ENCODE peak calls at places on chromosomes 13 and 19, in nine cellular contexts. W is lower leg skin, M is upper lobe of left lung, X is stomach, D is esophagus squamous epithelium, L is uterus, N is testis, Z is HCT116, E is K562. V is an unnamed sample.

GRCh38 chr19:40815223-40815622 is 16.2 kb downstream of the EGLN2 start:
- DNase-seq in W (no peak), M (no peak), X (no peak), D (no peak), L (no peak), N (no peak), Z (no peak), E (no peak), V (peak; percentile 3)

GRCh38 chr19:16470541-16470910 is 1.2 kb downstream of the EPS15L1 start:
- DNase-seq in W (no peak), M (no peak), X (no peak), D (no peak), L (no peak), N (no peak), Z (no peak), E (no peak), V (no peak)

GRCh38 chr13:99150575-99151370 is 49.9 kb upstream of the UBAC2 start:
- DNase-seq in W (no peak), M (no peak), X (no peak), D (no peak), L (no peak), N (no peak), Z (no peak), E (no peak), V (no peak)

GRCh38 chr19:38617283-38617763 is 430 bp downstream of the MAP4K1 start:
- DNase-seq in W (no peak), M (no peak), X (no peak), D (no peak), L (no peak), N (no peak), Z (no peak), E (no peak), V (no peak)

GRCh38 chr19:34330116-34330515 is 34.9 kb upstream of the GPI start:
- DNase-seq in W (no peak), M (no peak), X (no peak), D (no peak), L (no peak), N (no peak), Z (no peak), E (no peak), V (no peak)

GRCh38 chr19:49473868-49474544 is at the start of gene FLT3LG:
- DNase-seq in W (no peak), M (peak; percentile 82), X (peak; percentile 79), D (no peak), L (peak; percentile 80), N (peak; percentile 66), Z (no peak), E (peak; percentile 91), V (peak; percentile 69)

GRCh38 chr19:5228932-5229777 is 111.5 kb downstream of the PTPRS start:
- DNase-seq in W (no peak), M (no peak), X (no peak), D (no peak), L (peak; percentile 47), N (peak; percentile 18), Z (no peak), E (no peak), V (peak; percentile 19)

GRCh38 chr19:55146078-55146647 is 2.8 kb downstream of the TNNT1 start:
- DNase-seq in W (no peak), M (no peak), X (no peak), D (no peak), L (no peak), N (no peak), Z (peak; percentile 64), E (peak; percentile 91), V (no peak)

GRCh38 chr19:11382898-11383705 is 1.0 kb downstream of the EPOR start:
- DNase-seq in W (no peak), M (peak; percentile 81), X (peak; percentile 71), D (no peak), L (no peak), N (peak; percentile 57), Z (peak; percentile 60), E (peak; percentile 89), V (peak; percentile 63)

GRCh38 chr13:44096906-44097305 is 217.2 kb downstream of the LACC1 start:
- DNase-seq in W (no peak), M (no peak), X (no peak), D (no peak), L (no peak), N (no peak), Z (no peak), E (no peak), V (no peak)

GRCh38 chr13:44098559-44098958 is 218.9 kb downstream of the LACC1 start:
- DNase-seq in W (no peak), M (no peak), X (no peak), D (no peak), L (no peak), N (no peak), Z (no peak), E (no peak), V (no peak)

GRCh38 chr13:44092053-44092452 is 212.3 kb downstream of the LACC1 start:
- DNase-seq in W (no peak), M (no peak), X (no peak), D (no peak), L (no peak), N (no peak), Z (no peak), E (no peak), V (no peak)

GRCh38 chr13:44088911-44089851 is 209.5 kb downstream of the LACC1 start:
- DNase-seq in W (no peak), M (no peak), X (no peak), D (no peak), L (no peak), N (no peak), Z (no peak), E (no peak), V (no peak)

DNA sequence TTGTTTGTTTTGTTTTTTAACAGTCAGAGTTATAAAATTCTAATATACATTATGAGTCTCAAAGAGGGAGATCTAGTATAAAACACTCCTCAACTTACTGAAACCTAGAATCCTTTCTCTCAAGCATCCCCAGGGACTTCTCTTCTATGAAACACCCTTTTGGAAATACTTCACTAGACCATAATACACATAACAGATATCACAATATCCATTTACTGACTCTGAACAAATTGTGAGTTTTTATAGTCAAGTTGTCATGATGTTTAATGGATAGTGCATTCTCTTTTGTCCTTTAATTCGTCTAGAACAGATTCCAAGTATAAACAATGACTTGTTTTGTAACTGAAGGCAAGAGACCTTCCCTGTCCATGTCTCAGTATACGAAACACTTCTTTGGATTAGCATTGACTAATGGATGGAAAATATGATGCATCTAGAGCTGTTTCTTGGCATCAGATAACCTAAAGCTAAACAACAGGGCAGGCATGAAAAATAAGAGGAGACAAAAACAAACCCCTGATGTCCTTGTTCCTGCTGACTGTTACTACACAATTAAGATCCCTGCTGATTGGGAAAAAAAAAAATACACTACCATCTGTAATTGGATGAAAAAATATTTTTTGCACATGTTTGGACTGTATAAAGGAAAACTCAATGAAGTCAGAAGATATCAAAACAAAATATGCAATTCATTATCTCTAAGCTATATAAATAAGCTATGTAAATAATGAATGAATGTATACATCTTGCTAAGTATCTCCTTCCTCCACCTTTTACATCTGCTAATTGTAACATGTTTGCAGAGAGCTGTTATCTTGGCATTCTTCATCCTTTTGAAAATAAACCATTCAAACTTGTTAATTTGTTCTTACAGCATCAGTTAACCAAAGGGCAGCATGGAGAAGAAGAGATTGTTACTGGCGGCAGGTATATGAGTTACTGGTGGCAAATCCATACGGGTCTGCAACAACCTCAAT is 214.2 kb downstream of the LACC1 start:
- DNase-seq in W (no peak), M (no peak), X (no peak), D (no peak), L (no peak), N (no peak), Z (no peak), E (no peak), V (no peak)
- TF ChIP-seq POLR2A in W (no peak), M (no peak), X (no peak), D (no peak), L (no peak), N (no peak), Z (no peak), E (no peak), V (no peak)

GRCh38 chr13:48500652-48501197 is 32.2 kb downstream of the RCBTB2 start:
- DNase-seq in W (no peak), M (peak; percentile 70), X (no peak), D (no peak), L (no peak), N (no peak), Z (no peak), E (no peak), V (no peak)
- TF ChIP-seq POLR2A in W (no peak), M (peak; percentile 40), X (no peak), D (no peak), L (no peak), N (no peak), Z (no peak), E (no peak), V (peak; percentile 45)

GRCh38 chr13:101522607-101523006 is 70.1 kb downstream of the ITGBL1 start:
- DNase-seq in W (no peak), M (no peak), X (no peak), D (no peak), L (no peak), N (no peak), Z (no peak), E (no peak), V (no peak)
- TF ChIP-seq POLR2A in W (no peak), M (no peak), X (no peak), D (no peak), L (no peak), N (no peak), Z (no peak), E (no peak), V (no peak)

GRCh38 chr19:37505958-37506386 is 767 bp upstream of the ZNF793 start:
- DNase-seq in W (no peak), M (no peak), X (no peak), D (no peak), L (no peak), N (peak; percentile 26), Z (no peak), E (no peak), V (peak; percentile 3)

GRCh38 chr19:37511186-37511585 is 4.4 kb downstream of the ZNF793 start:
- DNase-seq in W (no peak), M (no peak), X (no peak), D (no peak), L (no peak), N (no peak), Z (no peak), E (no peak), V (no peak)

GRCh38 chr19:37507167-37507464 is 377 bp downstream of the ZNF793 start:
- DNase-seq in W (no peak), M (no peak), X (no peak), D (no peak), L (no peak), N (no peak), Z (no peak), E (no peak), V (no peak)

GRCh38 chr19:37511821-37512220 is 5.1 kb downstream of the ZNF793 start:
- DNase-seq in W (no peak), M (no peak), X (no peak), D (no peak), L (no peak), N (no peak), Z (no peak), E (no peak), V (no peak)

GRCh38 chr19:37506387-37507166 is at the start of gene ZNF793:
- DNase-seq in W (peak; percentile 66), M (peak; percentile 57), X (peak; percentile 75), D (peak; percentile 15), L (peak; percentile 81), N (peak; percentile 91), Z (no peak), E (no peak), V (peak; percentile 90)
- TF ChIP-seq POLR2A in W (no peak), M (peak; percentile 26), X (no peak), D (no peak), L (peak; percentile 19), N (peak; percentile 28), Z (no peak), E (no peak), V (no peak)

V was measured in body of pancreas.